ENCODE peak calls at places on chromosomes 16 and 17, in six cellular contexts. J is epithelial cell of esophagus, B is upper lobe of left lung, R is cardiac fibroblast, C is stomach, F is dorsolateral prefrontal cortex. Q is an unnamed sample.

GRCh38 chr17:69729937-69730336 is 315.4 kb downstream of the MAP2K6 start:
- DNase-seq in F (no peak), J (peak; percentile 94), B (no peak), C (no peak), R (no peak), Q (no peak)

GRCh38 chr17:40646791-40647548 is 648 bp downstream of the SMARCE1 start:
- DNase-seq in R (peak; percentile 63), J (peak; percentile 39), C (no peak), B (no peak), F (no peak), Q (no peak)

GRCh38 chr16:89599451-89599858 is 14.0 kb upstream of the DPEP1 start:
- DNase-seq in J (peak; percentile 61), B (no peak), F (no peak), C (no peak), R (no peak), Q (no peak)

GRCh38 chr17:33262724-33263123 is 30.4 kb downstream of the ASIC2 start:
- DNase-seq in F (no peak), J (no peak), C (no peak), B (no peak), R (no peak), Q (no peak)

GRCh38 chr16:70163596-70163995 is 10.0 kb upstream of the CLEC18C start:
- DNase-seq in R (no peak), F (no peak), J (no peak), C (no peak), B (peak; percentile 70), Q (no peak)

GRCh38 chr17:82931696-82932060 is 91.9 kb upstream of the ZNF750 start:
- DNase-seq in B (peak; percentile 44), J (peak; percentile 87), F (peak; percentile 85), C (peak; percentile 24), R (peak; percentile 87), Q (no peak)

GRCh38 chr16:66996324-66996982 is 8.1 kb downstream of the CES4A start:
- DNase-seq in J (peak; percentile 41), R (peak; percentile 79), F (peak; percentile 82), C (peak; percentile 49), B (no peak), Q (no peak)

GRCh38 chr17:45775576-45776011 is 8.5 kb upstream of the CRHR1 start:
- DNase-seq in B (peak; percentile 75), C (peak; percentile 86), J (no peak), R (peak; percentile 37), F (no peak), Q (no peak)

GRCh38 chr17:28041844-28042656 is 427 bp upstream of the NLK start:
- DNase-seq in F (no peak), J (peak; percentile 32), B (no peak), C (no peak), R (no peak), Q (no peak)

GRCh38 chr17:54749157-54749556 is 151.5 kb upstream of the TOM1L1 start:
- DNase-seq in J (peak; percentile 10), C (no peak), F (no peak), B (no peak), R (no peak), Q (no peak)

GRCh38 chr16:67694611-67695010 is 24.5 kb downstream of the GFOD2 start:
- DNase-seq in J (no peak), B (no peak), C (no peak), F (no peak), R (no peak), Q (no peak)

GRCh38 chr16:81604960-81605383 is 160.4 kb downstream of the CMIP start:
- DNase-seq in B (peak; percentile 51), F (peak; percentile 45), J (peak; percentile 86), R (peak; percentile 51), C (peak; percentile 49), Q (no peak)

GRCh38 chr16:31148281-31148728 is 1.6 kb downstream of the PRSS36 start:
- DNase-seq in F (no peak), J (peak; percentile 66), R (no peak), B (peak; percentile 88), C (peak; percentile 87), Q (peak; percentile 87)

GRCh38 chr16:23330583-23331249 is 28.6 kb downstream of the SCNN1B start:
- DNase-seq in J (no peak), C (no peak), F (no peak), R (no peak), B (peak; percentile 31), Q (no peak)

GRCh38 chr16:66344533-66345145 is 21.9 kb upstream of the CDH5 start:
- DNase-seq in B (no peak), F (no peak), J (peak; percentile 66), C (no peak), R (peak; percentile 63), Q (no peak)

GRCh38 chr17:75102385-75102821 is 7.4 kb upstream of the ARMC7 start:
- DNase-seq in F (no peak), J (no peak), C (no peak), R (no peak), B (no peak), Q (no peak)

GRCh38 chr17:61333151-61333550 is 66.5 kb upstream of the TBX2 start:
- DNase-seq in B (no peak), J (no peak), C (no peak), R (no peak), F (no peak), Q (no peak)

GRCh38 chr16:55914383-55914782 is 39.2 kb upstream of the CES5A start:
- DNase-seq in C (no peak), R (no peak), B (no peak), J (no peak), F (no peak), Q (no peak)

GRCh38 chr16:72637306-72637705 is 410.6 kb downstream of the ZFHX3 start:
- DNase-seq in R (peak; percentile 79), B (no peak), C (no peak), F (no peak), J (peak; percentile 85), Q (no peak)

GRCh38 chr17:48997103-48997826 is at the start of gene IGF2BP1:
- DNase-seq in J (peak; percentile 13), B (peak; percentile 85), C (no peak), R (peak; percentile 75), F (no peak), Q (no peak)

GRCh38 chr17:61974115-61974514 is 46.3 kb upstream of the INTS2 start:
- DNase-seq in C (no peak), J (no peak), R (no peak), F (no peak), B (no peak), Q (no peak)

GRCh38 chr16:88960516-88960915 is 16.5 kb downstream of the CBFA2T3 start:
- DNase-seq in B (no peak), R (no peak), C (no peak), J (no peak), F (no peak), Q (no peak)

DNA sequence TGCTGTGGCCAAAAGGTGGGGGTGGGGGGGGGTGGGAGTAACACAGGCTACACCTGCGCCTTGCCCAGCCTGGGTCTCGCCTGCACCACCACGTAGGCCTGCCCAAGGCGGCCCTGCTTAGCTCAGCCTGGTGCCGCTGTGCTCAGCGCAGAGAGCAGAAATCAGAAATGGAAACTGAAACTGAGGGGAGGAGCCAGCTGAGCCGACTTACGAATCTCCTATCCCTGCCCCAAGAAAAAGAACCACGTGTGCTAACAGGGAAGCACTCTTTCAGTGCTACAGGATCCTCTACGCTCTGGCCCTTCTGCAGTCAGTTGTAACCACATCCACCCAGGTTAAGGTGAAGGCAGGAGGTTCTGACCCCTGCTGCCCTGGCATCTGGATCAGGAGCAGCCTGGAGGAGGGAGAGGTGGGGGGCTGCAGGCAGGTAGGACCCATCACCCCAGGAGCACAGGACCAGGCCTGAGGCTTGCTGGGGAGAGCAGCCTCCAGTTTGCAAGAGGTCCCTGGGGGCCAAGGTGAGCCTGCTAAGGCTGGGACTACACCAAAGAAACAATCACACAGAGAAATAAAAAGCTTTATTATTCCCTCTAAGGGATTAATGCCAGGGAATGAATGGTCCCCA is at the start of gene DHX58:
- DNase-seq in F (peak; percentile 77), C (peak; percentile 81), R (peak; percentile 90), J (peak; percentile 87), B (peak; percentile 86), Q (peak; percentile 80)
- H3K4me3 ChIP-seq in F (peak within 1 kb of the TSS; percentile 53), C (peak within 1 kb of the TSS; percentile 58), R (peak within 1 kb of the TSS; percentile 58), J (peak within 1 kb of the TSS; percentile 56), B (peak within 1 kb of the TSS; percentile 75), Q (peak within 1 kb of the TSS; percentile 68)

GRCh38 chr17:47323382-47324223 is at the start of gene EFCAB13:
- DNase-seq in J (peak; percentile 71), R (peak; percentile 85), B (peak; percentile 99), F (peak; percentile 74), C (peak; percentile 90), Q (peak; percentile 94)
- TF ChIP-seq CTCF in J (no peak), R (peak; percentile 2), B (peak; percentile 22), F (no peak), C (no peak), Q (peak; percentile 45)

DNA sequence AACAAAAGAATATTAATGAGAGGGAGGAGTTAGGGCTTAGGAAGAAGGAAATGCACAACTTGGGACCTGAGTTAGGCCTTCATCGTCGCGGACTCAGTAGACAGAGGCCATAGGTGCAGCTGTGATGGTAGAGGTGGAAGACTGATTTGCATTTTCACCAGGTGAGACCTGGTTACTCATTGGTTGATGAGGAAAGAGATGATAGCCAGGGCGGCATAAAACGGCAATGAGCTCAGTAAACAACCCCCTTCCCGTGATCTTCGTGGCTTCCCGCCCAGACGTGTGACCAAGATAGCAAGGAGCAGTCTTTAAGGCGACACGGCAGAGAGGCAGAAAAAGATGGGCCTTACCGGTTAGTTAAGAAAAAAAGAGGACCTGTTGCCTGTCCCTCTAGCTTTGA is at the start of gene TMC5:
- DNase-seq in J (no peak), C (peak; percentile 75), B (no peak), R (no peak), F (no peak), Q (no peak)
- H3K4me3 ChIP-seq in J (no peak within 1 kb of the TSS), C (peak within 1 kb of the TSS; percentile 8), B (peak within 1 kb of the TSS; percentile 17), R (no peak within 1 kb of the TSS), F (no peak within 1 kb of the TSS), Q (peak within 1 kb of the TSS; percentile 23)

GRCh38 chr16:84044108-84044488 is 1.5 kb upstream of the SLC38A8 start:
- DNase-seq in F (no peak), J (peak; percentile 22), R (peak; percentile 36), C (no peak), B (no peak), Q (peak; percentile 21)
- TF ChIP-seq CTCF in F (no peak), J (peak; percentile 21), R (peak; percentile 42), C (no peak), B (peak; percentile 15), Q (no peak)

DNA sequence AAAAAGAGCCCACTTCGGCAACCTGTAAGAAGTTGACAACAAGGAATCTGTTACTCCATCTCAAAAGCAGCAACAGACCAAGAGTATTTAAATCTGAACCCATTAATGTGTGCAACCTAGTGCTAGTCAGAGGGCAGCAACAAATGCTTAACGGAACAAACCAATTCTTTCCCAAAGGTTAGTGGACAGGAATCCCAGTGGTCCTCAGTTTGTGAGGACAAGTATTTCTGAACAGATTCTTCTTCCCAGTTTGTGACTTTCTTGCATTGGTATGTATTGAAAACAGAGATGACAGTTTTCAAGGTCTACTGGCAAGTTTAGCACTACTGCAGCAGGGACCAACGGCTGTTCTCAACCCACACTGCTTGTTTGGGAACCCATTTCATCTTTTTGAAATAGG is 2.9 kb downstream of the RPL26 start:
- DNase-seq in J (no peak), F (no peak), R (no peak), B (no peak), C (no peak), Q (no peak)
- H3K4me3 ChIP-seq in J (peak overlapping the region; percentile 0), F (no peak overlapping the region), R (no peak overlapping the region), B (no peak overlapping the region), C (no peak overlapping the region), Q (no peak overlapping the region)

Q was measured in lower lobe of right lung.